ENCODE peak calls at places on chromosomes 3 and 15, in ten cellular contexts. M, K, I, T, B, Y, O, P, H and L are unnamed samples.
A peak's percentile ranks its signal among the peaks of the same experiment; 100 is the strongest.

GRCh38 chr3:194877311-194878119 is 191.8 kb downstream of the FAM43A start:
- DNase-seq in M (no peak), K (no peak), I (no peak), T (no peak), B (no peak), Y (no peak), O (no peak), P (no peak), H (no peak), L (no peak)

GRCh38 chr3:105606052-105606451 is 239.3 kb downstream of the ALCAM start:
- DNase-seq in M (no peak), K (no peak), I (no peak), T (no peak), B (no peak), Y (no peak), O (no peak), P (peak; percentile 67), H (no peak), L (no peak)

GRCh38 chr3:100089802-100090668 is 24.3 kb downstream of the FILIP1L start:
- DNase-seq in M (no peak), K (no peak), I (no peak), T (no peak), B (no peak), Y (no peak), O (no peak), P (peak; percentile 72), H (peak; percentile 37), L (no peak)

GRCh38 chr3:46856576-46857471 is 6.4 kb downstream of the MYL3 start:
- DNase-seq in M (peak; percentile 4), K (no peak), I (no peak), T (no peak), B (no peak), Y (no peak), O (no peak), P (no peak), H (no peak), L (no peak)

GRCh38 chr15:99436472-99437314 is 129.1 kb upstream of the MEF2A start:
- DNase-seq in M (peak; percentile 2), K (no peak), I (no peak), T (no peak), B (no peak), Y (no peak), O (no peak), P (no peak), H (no peak), L (no peak)

GRCh38 chr3:186760141-186760813 is 23.1 kb upstream of the EIF4A2 start:
- DNase-seq in M (no peak), K (no peak), I (no peak), T (no peak), B (no peak), Y (no peak), O (no peak), P (no peak), H (no peak), L (no peak)

GRCh38 chr3:80785475-80785874 is 976.0 kb downstream of the GBE1 start:
- DNase-seq in M (no peak), K (no peak), I (no peak), T (no peak), B (no peak), Y (no peak), O (no peak), P (no peak), H (no peak), L (no peak)

GRCh38 chr15:100383302-100384107 is 41.7 kb upstream of the ADAMTS17 start:
- DNase-seq in M (no peak), K (no peak), I (no peak), T (no peak), B (peak; percentile 8), Y (no peak), O (no peak), P (no peak), H (peak; percentile 25), L (no peak)

GRCh38 chr3:61530355-61530754 is 31.0 kb upstream of the PTPRG start:
- DNase-seq in M (no peak), K (no peak), I (no peak), T (no peak), B (peak; percentile 63), Y (no peak), O (no peak), P (peak; percentile 20), H (peak; percentile 19), L (no peak)

GRCh38 chr3:11459147-11459837 is 184.4 kb downstream of the VGLL4 start:
- DNase-seq in M (no peak), K (no peak), I (no peak), T (no peak), B (no peak), Y (no peak), O (no peak), P (peak; percentile 7), H (no peak), L (no peak)

GRCh38 chr3:184590795-184591194 is 29.2 kb downstream of the EPHB3 start:
- DNase-seq in M (no peak), K (no peak), I (no peak), T (no peak), B (no peak), Y (no peak), O (no peak), P (no peak), H (no peak), L (no peak)

GRCh38 chr15:32659340-32659831 is 17.9 kb downstream of the SCG5 start:
- DNase-seq in M (no peak), K (no peak), I (no peak), T (no peak), B (no peak), Y (no peak), O (no peak), P (peak; percentile 89), H (no peak), L (peak; percentile 70)

GRCh38 chr3:27976933-27977332 is 254.8 kb upstream of the EOMES start:
- DNase-seq in M (no peak), K (no peak), I (no peak), T (no peak), B (no peak), Y (no peak), O (no peak), P (no peak), H (no peak), L (peak; percentile 17)

GRCh38 chr3:32959370-32959769 is 7.9 kb downstream of the CCR4 start:
- DNase-seq in M (no peak), K (no peak), I (no peak), T (no peak), B (peak; percentile 78), Y (no peak), O (no peak), P (no peak), H (no peak), L (no peak)

GRCh38 chr3:43632269-43632733 is 10.5 kb upstream of the ANO10 start:
- DNase-seq in M (no peak), K (no peak), I (no peak), T (no peak), B (no peak), Y (no peak), O (no peak), P (peak; percentile 91), H (no peak), L (peak; percentile 73)

GRCh38 chr3:151553873-151554272 is 93.0 kb upstream of the IGSF10 start:
- DNase-seq in M (no peak), K (no peak), I (no peak), T (no peak), B (no peak), Y (no peak), O (no peak), P (no peak), H (no peak), L (peak; percentile 27)

GRCh38 chr3:185733980-185734724 is 90.7 kb downstream of the IGF2BP2 start:
- DNase-seq in M (no peak), K (no peak), I (no peak), T (no peak), B (peak; percentile 78), Y (no peak), O (no peak), P (peak; percentile 73), H (peak; percentile 17), L (peak; percentile 56)

GRCh38 chr3:39187372-39188155 is 4.8 kb downstream of the XIRP1 start:
- DNase-seq in M (no peak), K (no peak), I (no peak), T (no peak), B (no peak), Y (no peak), O (no peak), P (no peak), H (no peak), L (no peak)

GRCh38 chr3:62679988-62680387 is 195.2 kb downstream of the CADPS start:
- DNase-seq in M (no peak), K (no peak), I (no peak), T (no peak), B (no peak), Y (no peak), O (no peak), P (no peak), H (no peak), L (no peak)

GRCh38 chr3:187223799-187224198 is 26.5 kb downstream of the RTP1 start:
- DNase-seq in M (no peak), K (no peak), I (no peak), T (no peak), B (no peak), Y (no peak), O (no peak), P (peak; percentile 25), H (no peak), L (no peak)

GRCh38 chr3:81579744-81580143 is 181.7 kb downstream of the GBE1 start:
- DNase-seq in M (no peak), K (no peak), I (no peak), T (no peak), B (no peak), Y (no peak), O (no peak), P (no peak), H (no peak), L (no peak)

GRCh38 chr15:63896336-63897115 is 62.8 kb upstream of the HERC1 start:
- DNase-seq in M (no peak), K (no peak), I (no peak), T (peak; percentile 36), B (peak; percentile 33), Y (no peak), O (no peak), P (peak; percentile 37), H (no peak), L (peak; percentile 43)